ENCODE peak calls at places on chromosomes 16 and 17, in five cellular contexts. R is transverse colon, B is HepG2, V is stomach, T is A549. E is an unnamed sample.

GRCh38 chr16:83955218-83956130 is 2.4 kb downstream of the OSGIN1 start:
- DNase-seq in V (no peak), R (no peak), T (no peak), B (no peak), E (no peak)

GRCh38 chr17:28717578-28718316 is at the start of gene RAB34:
- DNase-seq in B (no peak), V (peak; percentile 47), R (peak; percentile 56), T (peak; percentile 73), E (peak; percentile 92)

GRCh38 chr17:6775871-6776405 is at the start of gene FBXO39:
- DNase-seq in T (no peak), R (no peak), B (no peak), V (no peak), E (peak; percentile 19)

GRCh38 chr17:40023590-40024292 is 8.5 kb downstream of the CSF3 start:
- DNase-seq in T (no peak), B (no peak), R (peak; percentile 80), V (peak; percentile 81), E (peak; percentile 50)

GRCh38 chr16:15415411-15416070 is 18.8 kb upstream of the BMERB1 start:
- DNase-seq in R (no peak), T (no peak), V (no peak), B (no peak), E (no peak)

GRCh38 chr17:823501-823902 is 41.3 kb downstream of the MRM3 start:
- DNase-seq in V (no peak), B (no peak), R (no peak), T (no peak), E (no peak)

GRCh38 chr17:44314869-44315661 is 6.7 kb downstream of the RUNDC3A start:
- DNase-seq in V (peak; percentile 40), R (peak; percentile 25), T (peak; percentile 93), B (no peak), E (no peak)

GRCh38 chr17:2792541-2793169 is 3.6 kb upstream of the RAP1GAP2 start:
- DNase-seq in B (no peak), R (no peak), T (no peak), V (no peak), E (no peak)

GRCh38 chr17:35089846-35090193 is 26.3 kb upstream of the RFFL start:
- DNase-seq in V (no peak), T (peak; percentile 61), R (peak; percentile 17), B (peak; percentile 52), E (peak; percentile 23)

GRCh38 chr16:85399583-85400284 is 213.4 kb upstream of the GSE1 start:
- DNase-seq in B (no peak), R (no peak), V (no peak), T (no peak), E (no peak)

GRCh38 chr16:87878704-87879103 is 9.4 kb upstream of the SLC7A5 start:
- DNase-seq in B (peak; percentile 66), V (no peak), T (no peak), R (no peak), E (no peak)
- TF ChIP-seq EP300 in B (no peak), V (no peak), T (no peak), R (no peak), E (no peak)

GRCh38 chr16:73149329-73149728 is 101.4 kb upstream of the ZFHX3 start:
- DNase-seq in V (no peak), R (peak; percentile 50), B (peak; percentile 39), T (no peak), E (no peak)
- TF ChIP-seq EP300 in V (no peak), R (no peak), B (no peak), T (no peak), E (no peak)

DNA sequence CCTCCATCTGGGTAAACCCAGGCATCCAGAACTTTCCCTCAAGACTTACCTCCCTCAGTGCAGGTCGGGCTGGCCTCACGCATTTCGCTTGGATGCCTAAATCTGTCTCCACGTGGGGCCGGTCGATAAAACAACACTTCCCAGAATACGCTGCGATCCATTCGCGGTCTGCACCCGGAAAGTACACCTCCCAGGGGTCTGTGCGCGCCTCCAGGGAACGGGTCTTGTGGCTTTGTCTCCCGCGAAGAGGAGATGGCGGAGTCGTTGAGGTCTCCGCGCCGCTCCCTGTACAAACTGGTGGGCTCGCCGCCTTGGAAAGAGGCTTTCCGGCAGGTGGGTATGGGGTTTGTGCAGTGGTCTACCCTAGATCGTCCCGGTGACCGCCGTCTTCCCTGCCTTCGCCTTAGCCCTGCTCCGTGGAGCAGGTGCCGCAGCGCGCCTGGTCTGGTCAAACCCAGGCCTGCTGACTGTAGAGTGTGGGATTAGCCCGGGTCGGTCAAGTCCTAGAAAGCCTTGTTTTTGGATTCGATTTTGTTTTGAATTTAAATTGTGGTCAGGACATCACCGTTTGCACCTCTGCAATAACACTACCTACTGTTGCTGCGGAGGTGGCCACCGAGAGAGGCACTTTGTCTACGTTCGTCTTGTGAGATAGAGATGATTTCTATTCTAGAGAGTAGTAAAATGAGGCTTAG is at the start of gene RPAIN:
- DNase-seq in B (peak; percentile 85), V (peak; percentile 88), R (peak; percentile 91), T (peak; percentile 95), E (peak; percentile 85)
- TF ChIP-seq EP300 in B (peak; percentile 29), V (no peak), R (no peak), T (no peak), E (no peak)

GRCh38 chr17:80256034-80256350 is 4.7 kb upstream of the RNF213 start:
- DNase-seq in B (no peak), T (no peak), V (no peak), R (no peak), E (no peak)

GRCh38 chr17:80251966-80252365 is 8.7 kb upstream of the RNF213 start:
- DNase-seq in R (no peak), T (no peak), B (no peak), V (no peak), E (no peak)

GRCh38 chr17:80253631-80254395 is 6.8 kb upstream of the RNF213 start:
- DNase-seq in V (no peak), T (no peak), R (no peak), B (no peak), E (no peak)

GRCh38 chr17:80252871-80253270 is 7.8 kb upstream of the RNF213 start:
- DNase-seq in R (peak; percentile 84), T (peak; percentile 93), V (peak; percentile 83), B (no peak), E (no peak)

GRCh38 chr17:80254396-80255241 is 6.0 kb upstream of the RNF213 start:
- DNase-seq in B (peak; percentile 88), V (peak; percentile 58), R (peak; percentile 70), T (peak; percentile 97), E (no peak)
- TF ChIP-seq EP300 in B (no peak), V (peak; percentile 70), R (peak; percentile 73), T (peak; percentile 83), E (no peak)

GRCh38 chr16:4426021-4426684 is 485 bp downstream of the DNAJA3 start:
- DNase-seq in V (no peak), B (peak; percentile 85), T (peak; percentile 18), R (no peak), E (peak; percentile 40)
- TF ChIP-seq EP300 in V (no peak), B (no peak), T (no peak), R (no peak), E (no peak)

GRCh38 chr16:18983565-18984424 is at the start of gene TMC7:
- DNase-seq in V (peak; percentile 83), T (peak; percentile 86), R (peak; percentile 90), B (peak; percentile 91), E (peak; percentile 10)
- TF ChIP-seq EP300 in V (no peak), T (no peak), R (no peak), B (no peak), E (no peak)

DNA sequence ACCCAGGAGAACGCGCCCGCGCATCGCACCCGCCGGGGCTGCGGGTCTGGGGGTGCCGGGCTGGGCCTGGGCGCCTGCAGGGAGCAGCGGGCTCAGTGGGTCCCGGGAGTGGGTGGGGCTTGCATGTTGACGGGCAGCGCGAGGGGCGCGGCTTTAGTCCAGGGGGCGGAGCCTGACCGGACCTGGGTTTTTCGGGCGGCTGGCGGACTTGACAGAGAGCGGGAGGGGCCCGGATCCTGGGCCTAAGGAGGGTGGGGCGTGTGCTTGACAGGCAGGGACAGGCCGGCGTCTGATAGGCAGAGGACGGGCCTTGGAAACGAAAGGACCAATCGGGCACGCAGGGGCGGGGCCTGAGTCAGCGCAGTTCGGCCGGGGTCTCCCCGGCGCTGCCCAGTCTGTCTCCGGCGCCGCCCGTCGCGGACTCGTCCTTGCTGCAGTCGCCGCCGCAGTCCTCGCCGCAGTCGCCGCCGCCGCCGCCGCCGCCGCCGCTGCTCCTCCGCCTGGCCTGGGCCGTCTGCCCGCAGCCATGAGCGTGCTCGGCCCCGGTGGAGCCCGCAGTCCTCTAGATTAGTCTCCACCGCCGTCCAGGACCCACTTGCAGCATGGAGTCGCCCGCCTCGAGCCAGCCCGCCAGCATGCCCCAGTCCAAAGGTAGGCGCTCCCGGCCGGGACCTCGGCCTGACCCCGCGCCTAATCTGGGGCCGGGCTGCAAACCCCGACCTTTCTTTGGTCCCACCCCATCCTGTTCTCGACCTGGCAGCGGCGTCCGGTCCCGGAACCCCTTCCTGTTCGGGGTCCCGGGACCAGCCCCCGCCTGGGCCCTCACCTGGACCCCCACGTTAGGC is at the start of gene MAP2K3:
- DNase-seq in B (peak; percentile 97), R (peak; percentile 100), V (peak; percentile 100), T (peak; percentile 98), E (peak; percentile 99)
- TF ChIP-seq EP300 in B (no peak), R (no peak), V (no peak), T (no peak), E (no peak)

DNA sequence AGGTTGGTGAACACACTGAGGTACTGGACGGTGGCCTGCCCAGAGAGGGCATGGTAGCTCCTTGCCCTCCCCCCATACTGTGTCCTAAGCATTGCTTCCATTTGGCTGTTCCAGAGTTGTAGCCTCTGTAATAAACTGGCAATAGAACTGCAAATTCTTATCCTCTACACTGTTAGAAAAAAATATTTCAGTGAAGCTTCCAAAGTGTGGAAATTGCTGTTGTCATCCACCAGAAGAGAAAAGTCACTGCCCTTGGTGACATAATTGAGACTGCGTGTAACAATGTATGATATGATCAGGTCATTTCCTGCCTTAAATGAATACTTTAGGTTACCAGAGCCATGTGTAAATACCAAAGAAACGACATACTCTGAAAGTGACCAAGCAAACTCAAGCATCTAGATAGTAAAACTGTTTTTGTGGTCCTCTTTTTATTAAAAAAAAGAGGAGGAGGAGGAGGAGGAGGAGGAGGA is 65.9 kb downstream of the CEP95 start:
- DNase-seq in R (no peak), V (no peak), T (no peak), B (peak; percentile 5), E (no peak)
- TF ChIP-seq EP300 in R (no peak), V (no peak), T (no peak), B (no peak), E (no peak)

GRCh38 chr17:31674305-31674704 is 184.7 kb downstream of the COPRS start:
- DNase-seq in T (no peak), V (no peak), B (no peak), R (no peak), E (no peak)
- TF ChIP-seq EP300 in T (no peak), V (no peak), B (no peak), R (no peak), E (no peak)

GRCh38 chr16:2030036-2030435 is 3.3 kb downstream of the NHERF2 start:
- DNase-seq in T (no peak), B (no peak), V (no peak), R (no peak), E (no peak)
- TF ChIP-seq EP300 in T (no peak), B (no peak), V (no peak), R (no peak), E (no peak)

E was measured in ovary.